ENCODE peak calls at places on chromosomes 7 and 10, in five cellular contexts. R, M, O, E and Q are unnamed samples.

GRCh38 chr7:41809487-41810257 is 106.8 kb upstream of the INHBA start:
- DNase-seq in R (no peak), M (peak), O (no peak), E (no peak), Q (no peak)

GRCh38 chr10:119305860-119306513 is 98.6 kb downstream of the GRK5 start:
- DNase-seq in R (peak), M (peak), O (peak), E (peak), Q (peak)

GRCh38 chr10:51657481-51657880 is 41.9 kb downstream of the CSTF2T start:
- DNase-seq in R (no peak), M (no peak), O (no peak), E (no peak), Q (no peak)

GRCh38 chr7:69753981-69754380 is 155.7 kb downstream of the AUTS2 start:
- DNase-seq in R (no peak), M (no peak), O (no peak), E (no peak), Q (no peak)

GRCh38 chr7:1236831-1237701 is 4.4 kb downstream of the UNCX start:
- DNase-seq in R (no peak), M (no peak), O (no peak), E (no peak), Q (no peak)

GRCh38 chr7:85705076-85705475 is 518.2 kb upstream of the SEMA3D start:
- DNase-seq in R (no peak), M (no peak), O (no peak), E (no peak), Q (no peak)

GRCh38 chr7:28623105-28623730 is 210.9 kb downstream of the CREB5 start:
- DNase-seq in R (no peak), M (peak), O (peak), E (no peak), Q (no peak)

GRCh38 chr7:114519215-114519614 is 104.6 kb downstream of the FOXP2 start:
- DNase-seq in R (no peak), M (no peak), O (no peak), E (no peak), Q (no peak)

GRCh38 chr10:22280078-22280477 is 36.1 kb upstream of the COMMD3 start:
- DNase-seq in R (no peak), M (no peak), O (no peak), E (no peak), Q (no peak)

GRCh38 chr7:147923841-147924240 is 666.7 kb upstream of the C7orf33 start:
- DNase-seq in R (no peak), M (no peak), O (no peak), E (no peak), Q (no peak)

GRCh38 chr10:44422153-44422552 is 37.3 kb upstream of the CXCL12 start:
- DNase-seq in R (no peak), M (no peak), O (no peak), E (no peak), Q (no peak)